ENCODE peak calls at places on chromosomes 2 and 18, in eight cellular contexts. Y, O, H, Q, R, L, W and J are unnamed samples.

GRCh38 chr2:61792355-61792754 is 61.5 kb downstream of the FAM161A start:
- DNase-seq in W (no peak), O (no peak), R (no peak), Q (no peak), Y (no peak), H (no peak), L (no peak), J (no peak)

GRCh38 chr2:240990726-240991377 is 7.6 kb upstream of the SNED1 start:
- DNase-seq in Q (no peak), O (no peak), W (no peak), Y (no peak), R (peak; percentile 67), H (no peak), L (no peak), J (no peak)

GRCh38 chr2:28187186-28187585 is 205.5 kb upstream of the FOSL2 start:
- DNase-seq in W (no peak), R (no peak), Q (no peak), O (no peak), H (no peak), L (no peak), Y (no peak), J (no peak)

GRCh38 chr2:172021955-172022354 is 22.2 kb downstream of the METAP1D start:
- DNase-seq in Q (no peak), O (no peak), Y (peak; percentile 22), W (no peak), L (no peak), H (no peak), R (no peak), J (no peak)

GRCh38 chr2:223040527-223040926 is 11.5 kb upstream of the KCNE4 start:
- DNase-seq in Y (no peak), L (no peak), W (no peak), R (no peak), O (no peak), Q (no peak), H (no peak), J (no peak)

GRCh38 chr2:183162362-183162761 is 38.1 kb downstream of the NUP35 start:
- DNase-seq in H (no peak), O (no peak), W (no peak), R (no peak), Q (no peak), L (no peak), Y (no peak), J (no peak)

GRCh38 chr18:57802166-57802868 is 798 bp downstream of the ATP8B1 start:
- DNase-seq in W (no peak), L (no peak), Q (no peak), H (no peak), O (no peak), Y (no peak), R (no peak), J (no peak)

GRCh38 chr2:3805120-3805519 is 101.7 kb downstream of the DCDC2C start:
- DNase-seq in R (no peak), W (peak; percentile 78), Y (no peak), H (no peak), Q (no peak), O (no peak), L (peak; percentile 48), J (no peak)

GRCh38 chr2:10538224-10538894 is 90.2 kb upstream of the ODC1 start:
- DNase-seq in Y (no peak), H (no peak), W (no peak), R (no peak), Q (no peak), L (peak; percentile 92), O (no peak), J (no peak)